ENCODE peak calls at places on chromosomes 11 and 22, in four cellular contexts. W, X, B and S are unnamed samples.

GRCh38 chr11:6666302-6667183 is 10.9 kb upstream of the DCHS1 start:
- DNase-seq in B (no peak), X (no peak), W (no peak), S (no peak)

GRCh38 chr11:8917157-8917820 is 6.3 kb downstream of the AKIP1 start:
- DNase-seq in W (no peak), B (peak), X (peak), S (no peak)

GRCh38 chr11:74276581-74276980 is 34.9 kb downstream of the P4HA3 start:
- DNase-seq in B (peak), X (no peak), W (no peak), S (no peak)

GRCh38 chr11:15091620-15092019 is 18.2 kb downstream of the CALCB start:
- DNase-seq in X (no peak), B (no peak), W (peak), S (no peak)

GRCh38 chr11:134261626-134262488 is 8.5 kb downstream of the ACAD8 start:
- DNase-seq in B (peak), W (peak), X (peak), S (peak)

GRCh38 chr11:68383976-68384501 is 71.6 kb downstream of the LRP5 start:
- DNase-seq in W (peak), X (peak), B (peak), S (peak)

GRCh38 chr11:20000393-20001134 is 159.7 kb downstream of the DBX1 start:
- DNase-seq in X (peak), B (no peak), W (no peak), S (peak)

GRCh38 chr11:113446938-113447337 is 28.3 kb downstream of the DRD2 start:
- DNase-seq in B (no peak), W (no peak), X (no peak), S (peak)

GRCh38 chr11:58027341-58027740 is 3.4 kb upstream of the OR6Q1 start:
- DNase-seq in B (peak), W (no peak), X (no peak), S (no peak)

GRCh38 chr11:18618341-18619025 is 15.7 kb downstream of the SPTY2D1 start:
- DNase-seq in B (no peak), W (no peak), X (no peak), S (no peak)

GRCh38 chr11:76228122-76229000 is 22.1 kb upstream of the WNT11 start:
- DNase-seq in B (no peak), X (no peak), W (no peak), S (no peak)

GRCh38 chr11:28767574-28767973 is 659.4 kb downstream of the METTL15 start:
- DNase-seq in X (no peak), W (no peak), B (peak), S (no peak)

GRCh38 chr11:9626778-9627394 is 37.0 kb upstream of the SWAP70 start:
- DNase-seq in B (no peak), W (no peak), X (no peak), S (no peak)

GRCh38 chr22:25884121-25884520 is 142.1 kb downstream of the MYO18B start:
- DNase-seq in W (no peak), B (no peak), X (no peak), S (no peak)

GRCh38 chr11:64239662-64240466 is 1.0 kb upstream of the FKBP2 start:
- DNase-seq in B (no peak), X (no peak), W (peak), S (no peak)

GRCh38 chr11:113477321-113477720 is 2.1 kb upstream of the DRD2 start:
- DNase-seq in X (peak), W (no peak), B (no peak), S (peak)

GRCh38 chr22:45534339-45535192 is 31.9 kb downstream of the FBLN1 start:
- DNase-seq in B (no peak), W (no peak), X (no peak), S (no peak)

GRCh38 chr11:12674936-12675696 is 895 bp downstream of the TEAD1 start:
- DNase-seq in B (peak), X (peak), W (peak), S (peak)

GRCh38 chr11:81644239-81644840 is 1089.3 kb downstream of the FAM181B start:
- DNase-seq in W (peak), B (no peak), X (peak), S (no peak)

GRCh38 chr11:36363361-36364272 is 67.5 kb downstream of the PRR5L start:
- DNase-seq in X (no peak), W (peak), B (no peak), S (no peak)

GRCh38 chr11:57214087-57214395 is 23.0 kb downstream of the APLNR start:
- DNase-seq in B (peak), X (no peak), W (no peak), S (no peak)

GRCh38 chr11:32884770-32885384 is 7.7 kb upstream of the QSER1 start:
- DNase-seq in B (peak), W (peak), X (no peak), S (no peak)

GRCh38 chr11:34050967-34051348 is 573 bp upstream of the CAPRIN1 start:
- DNase-seq in W (no peak), X (no peak), B (no peak), S (no peak)

GRCh38 chr11:46120711-46121327 is 435 bp downstream of the PHF21A start:
- DNase-seq in X (peak), B (peak), W (peak), S (peak)

GRCh38 chr22:19607198-19608113 is 83.2 kb upstream of the CLDN5 start:
- DNase-seq in X (no peak), W (peak), B (no peak), S (no peak)

GRCh38 chr11:70544774-70545625 is 146.7 kb downstream of the CTTN start:
- DNase-seq in W (no peak), B (no peak), X (no peak), S (no peak)

GRCh38 chr22:26975381-26975780 is 318.0 kb downstream of the MIAT start:
- DNase-seq in X (no peak), W (no peak), B (no peak), S (no peak)

GRCh38 chr22:43133401-43133800 is 9.8 kb downstream of the MCAT start:
- DNase-seq in B (no peak), X (no peak), W (no peak), S (no peak)

GRCh38 chr11:2089536-2090165 is 49.5 kb downstream of the IGF2 start:
- DNase-seq in X (no peak), B (peak), W (peak), S (no peak)

GRCh38 chr22:21650823-21651520 is 8.9 kb downstream of the SDF2L1 start:
- DNase-seq in X (no peak), B (peak), W (no peak), S (peak)

GRCh38 chr11:2113776-2114175 is 25.4 kb downstream of the IGF2 start:
- DNase-seq in W (no peak), B (no peak), X (no peak), S (peak)

GRCh38 chr11:40306938-40307548 is 1152.4 kb downstream of the LRRC4C start:
- DNase-seq in W (peak), B (peak), X (peak), S (no peak)

GRCh38 chr11:128521697-128522062 is 65.7 kb downstream of the ETS1 start:
- DNase-seq in B (no peak), X (peak), W (no peak), S (no peak)

GRCh38 chr11:72665911-72666472 is 8.2 kb downstream of the PDE2A start:
- DNase-seq in B (no peak), W (no peak), X (no peak), S (no peak)
- TF ChIP-seq CTCF in B (no peak), W (no peak), X (no peak), S (no peak)

GRCh38 chr22:49629586-49630447 is 197.9 kb downstream of the BRD1 start:
- DNase-seq in B (no peak), X (no peak), W (no peak), S (no peak)

GRCh38 chr22:49633010-49633324 is 194.7 kb downstream of the BRD1 start:
- DNase-seq in B (no peak), W (no peak), X (peak), S (no peak)

GRCh38 chr22:49634006-49634772 is 193.5 kb downstream of the BRD1 start:
- DNase-seq in W (no peak), B (no peak), X (no peak), S (no peak)

GRCh38 chr22:49630448-49630946 is 197.2 kb downstream of the BRD1 start:
- DNase-seq in X (no peak), W (no peak), B (no peak), S (no peak)

GRCh38 chr22:49632199-49633009 is 195.3 kb downstream of the BRD1 start:
- DNase-seq in W (no peak), B (peak), X (peak), S (no peak)
- TF ChIP-seq CTCF in W (no peak), B (peak), X (peak), S (no peak)

DNA sequence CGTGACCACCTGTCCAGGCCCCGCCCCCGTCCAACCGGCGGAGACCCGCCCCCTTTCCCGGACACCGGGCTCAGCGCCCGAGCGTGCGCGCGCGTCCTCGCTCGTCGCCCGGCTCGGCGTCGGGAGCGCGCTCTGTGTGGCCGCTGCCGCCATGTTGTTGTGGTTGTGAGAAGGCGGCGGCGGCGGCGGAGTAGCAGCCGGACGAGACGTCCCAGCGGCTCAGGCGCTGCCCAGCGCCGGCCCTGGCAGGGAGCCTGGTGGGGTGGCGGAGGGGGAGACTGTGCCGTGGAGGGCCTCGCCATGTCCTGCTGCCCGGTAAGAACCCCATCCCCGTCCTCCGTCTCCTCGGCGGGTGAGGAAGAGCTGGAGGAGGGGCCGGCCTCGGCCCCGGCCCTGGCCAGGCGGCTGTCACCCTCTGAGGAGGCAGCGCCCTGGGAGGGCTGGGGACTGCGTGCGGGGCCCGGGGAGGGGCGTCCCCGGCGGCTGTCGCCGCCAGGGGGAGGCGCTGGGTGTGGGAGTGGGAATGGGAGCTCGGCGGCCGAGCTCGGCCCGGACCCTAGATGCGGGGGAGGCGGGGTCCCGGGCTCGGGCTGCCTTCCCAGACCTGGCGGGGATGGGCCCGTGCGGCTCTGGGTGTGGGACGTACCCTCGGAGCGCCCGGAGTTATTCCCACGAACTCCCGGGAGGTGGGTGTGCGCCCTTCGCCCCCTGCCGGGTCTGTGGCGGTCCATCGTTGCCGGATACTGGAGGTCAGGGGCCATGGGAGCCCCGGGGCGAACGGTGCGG is at the start of gene MTMR3:
- DNase-seq in W (peak), X (peak), B (peak), S (peak)
- TF ChIP-seq CTCF in W (peak), X (peak), B (peak), S (peak)

GRCh38 chr11:131584694-131585592 is 214.5 kb downstream of the NTM start:
- DNase-seq in B (no peak), X (peak), W (peak), S (peak)
- TF ChIP-seq CTCF in B (no peak), X (peak), W (peak), S (peak)

GRCh38 chr22:30445438-30445936 is 19.9 kb downstream of the MTFP1 start:
- DNase-seq in X (no peak), W (no peak), B (peak), S (no peak)
- TF ChIP-seq CTCF in X (no peak), W (peak), B (no peak), S (no peak)

DNA sequence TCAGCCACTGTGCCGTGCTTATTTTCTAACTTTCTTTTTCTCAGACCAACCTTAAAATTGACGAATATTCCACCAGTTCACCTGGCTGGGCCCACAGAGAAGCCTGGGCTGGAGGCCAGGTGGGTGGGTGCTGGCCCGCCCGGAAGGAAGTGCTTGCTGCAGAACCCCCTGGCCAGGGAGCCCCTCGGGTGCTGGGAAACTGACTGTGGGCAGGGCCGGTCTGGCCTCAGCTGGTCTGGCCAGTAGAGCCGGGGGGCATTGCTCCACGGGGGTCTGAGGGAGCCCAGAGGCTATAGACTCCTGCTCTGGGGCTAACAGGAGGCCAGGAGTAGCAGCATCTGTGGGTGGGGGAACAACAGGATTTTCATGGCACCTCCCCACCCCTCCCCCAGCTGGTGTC is 6.8 kb upstream of the CHID1 start:
- DNase-seq in X (no peak), W (no peak), B (no peak), S (no peak)
- TF ChIP-seq CTCF in X (no peak), W (no peak), B (no peak), S (no peak)

GRCh38 chr11:110711776-110712642 is at the start of gene ARHGAP20:
- DNase-seq in W (no peak), B (peak), X (peak), S (peak)
- TF ChIP-seq CTCF in W (no peak), B (no peak), X (no peak), S (no peak)

GRCh38 chr11:104151404-104152204 is 12.3 kb downstream of the PDGFD start:
- DNase-seq in X (no peak), W (peak), B (peak), S (no peak)
- TF ChIP-seq CTCF in X (peak), W (peak), B (peak), S (peak)

DNA sequence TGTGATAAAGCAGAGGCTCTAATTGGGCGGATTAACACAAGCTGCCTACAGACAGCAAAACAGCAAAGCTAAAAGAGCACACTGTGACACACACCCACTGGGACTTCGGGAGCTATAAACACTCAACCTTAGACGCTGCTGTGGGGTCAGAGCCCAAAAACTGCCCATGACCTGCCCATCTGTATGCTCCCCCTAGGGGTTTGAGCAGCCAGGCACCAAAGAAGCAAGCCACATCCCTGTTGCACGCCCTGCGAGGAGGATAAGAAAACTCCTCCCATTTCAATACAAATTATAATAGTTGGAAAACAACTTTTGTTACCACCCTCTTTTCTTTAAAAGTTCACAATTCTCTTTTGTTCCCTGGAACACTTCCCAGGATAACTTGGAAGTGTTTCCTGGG is 86.5 kb downstream of the DLG2 start:
- DNase-seq in W (no peak), X (no peak), B (no peak), S (no peak)
- TF ChIP-seq CTCF in W (no peak), X (no peak), B (no peak), S (no peak)

DNA sequence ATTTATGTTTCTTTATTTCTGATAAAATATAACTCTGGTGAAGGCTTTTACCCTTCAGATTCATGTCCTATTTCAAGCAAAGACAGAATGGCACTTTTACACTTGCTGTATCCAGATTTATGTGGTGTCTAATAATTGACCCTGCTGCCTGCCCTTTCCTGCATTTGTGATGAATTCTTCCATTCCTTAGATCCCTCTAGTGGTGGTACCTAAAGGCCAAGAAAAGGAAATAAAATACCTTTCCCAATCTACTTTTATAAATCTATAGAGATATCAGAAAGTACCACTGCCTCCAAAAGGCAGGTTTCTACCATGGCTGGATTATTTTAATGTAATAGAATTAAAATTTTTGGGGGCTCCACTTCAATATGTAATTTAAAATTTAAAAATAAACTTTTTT is 34.2 kb downstream of the CCDC81 start:
- DNase-seq in X (no peak), B (peak), W (no peak), S (no peak)
- TF ChIP-seq CTCF in X (no peak), B (peak), W (peak), S (no peak)